ENCODE peak calls at places on chromosomes 11 and 22, in five cellular contexts. H is HEK293T, M is HepG2, L is GM12878, X is H1. J is an unnamed sample.

GRCh38 chr11:19595840-19596751 is 116.5 kb upstream of the NAV2 start:
- DNase-seq in H (no peak), M (no peak), L (no peak), X (no peak), J (no peak)

GRCh38 chr11:65842144-65842543 is 8.4 kb downstream of the SNX32 start:
- DNase-seq in H (no peak), M (no peak), L (no peak), X (no peak), J (no peak)

GRCh38 chr11:110453684-110454354 is 24.1 kb downstream of the FDX1 start:
- DNase-seq in H (no peak), M (no peak), L (no peak), X (no peak), J (no peak)

GRCh38 chr22:46373838-46374662 is 38.5 kb downstream of the TRMU start:
- DNase-seq in H (no peak), M (no peak), L (peak; percentile 48), X (no peak), J (no peak)

GRCh38 chr22:24216541-24217209 is 28.2 kb downstream of the GGT5 start:
- DNase-seq in H (no peak), M (no peak), L (peak; percentile 7), X (no peak), J (no peak)

GRCh38 chr11:19892876-19893275 is 180.2 kb downstream of the NAV2 start:
- DNase-seq in H (no peak), M (no peak), L (no peak), X (no peak), J (no peak)

GRCh38 chr11:77547863-77548551 is 41.7 kb upstream of the AQP11 start:
- DNase-seq in H (peak; percentile 62), M (peak; percentile 56), L (peak; percentile 38), X (peak; percentile 46), J (peak; percentile 77)

GRCh38 chr11:952406-953385 is 27.0 kb downstream of the AP2A2 start:
- DNase-seq in H (no peak), M (peak; percentile 99), L (no peak), X (no peak), J (no peak)

GRCh38 chr11:8056810-8057463 is 24.1 kb upstream of the TUB start:
- DNase-seq in H (no peak), M (no peak), L (no peak), X (no peak), J (no peak)

GRCh38 chr11:61000426-61000825 is 28.9 kb downstream of the CD6 start:
- DNase-seq in H (no peak), M (no peak), L (no peak), X (no peak), J (no peak)

GRCh38 chr11:115504279-115505158 is at the start of gene CADM1:
- DNase-seq in H (peak; percentile 98), M (peak; percentile 92), L (no peak), X (peak; percentile 93), J (peak; percentile 95)

GRCh38 chr22:22955866-22956535 is 68.4 kb downstream of the IGLL5 start:
- DNase-seq in H (peak; percentile 79), M (peak; percentile 59), L (no peak), X (no peak), J (peak; percentile 35)

GRCh38 chr11:107651672-107652071 is 60.2 kb downstream of the SLN start:
- DNase-seq in H (peak; percentile 17), M (no peak), L (no peak), X (no peak), J (no peak)

GRCh38 chr11:20973959-20974358 is 304.6 kb downstream of the NELL1 start:
- DNase-seq in H (no peak), M (no peak), L (no peak), X (no peak), J (no peak)

GRCh38 chr11:116986521-116987105 is 111.6 kb downstream of the SIK3 start:
- DNase-seq in H (no peak), M (peak; percentile 41), L (peak; percentile 64), X (no peak), J (no peak)

GRCh38 chr11:105918039-105918438 is 104.0 kb downstream of the MSANTD4 start:
- DNase-seq in H (no peak), M (no peak), L (no peak), X (no peak), J (no peak)

GRCh38 chr22:49229483-49230193 is 598.0 kb downstream of the BRD1 start:
- DNase-seq in H (no peak), M (no peak), L (no peak), X (no peak), J (no peak)

GRCh38 chr11:75150879-75151278 is at the start of gene SLCO2B1:
- DNase-seq in H (no peak), M (no peak), L (no peak), X (no peak), J (no peak)

GRCh38 chr11:110186867-110187266 is 93.7 kb downstream of the ZC3H12C start:
- DNase-seq in H (no peak), M (no peak), L (no peak), X (no peak), J (no peak)

GRCh38 chr11:48013269-48013901 is 33.0 kb downstream of the PTPRJ start:
- DNase-seq in H (no peak), M (peak; percentile 71), L (no peak), X (no peak), J (no peak)

GRCh38 chr22:19354201-19354600 is 62.7 kb upstream of the CLTCL1 start:
- DNase-seq in H (no peak), M (no peak), L (no peak), X (no peak), J (no peak)

GRCh38 chr11:86923993-86924766 is 31.0 kb downstream of the FZD4 start:
- DNase-seq in H (no peak), M (peak; percentile 72), L (no peak), X (peak; percentile 60), J (peak; percentile 81)

GRCh38 chr11:9669954-9670353 is 6.1 kb downstream of the SWAP70 start:
- DNase-seq in H (no peak), M (no peak), L (no peak), X (no peak), J (no peak)

GRCh38 chr11:35347921-35348331 is 71.4 kb downstream of the SLC1A2 start:
- DNase-seq in H (no peak), M (no peak), L (no peak), X (no peak), J (no peak)

GRCh38 chr11:17602105-17603001 is 55.3 kb downstream of the OTOG start:
- DNase-seq in H (no peak), M (no peak), L (no peak), X (no peak), J (no peak)

GRCh38 chr11:73257342-73258103 is 14.6 kb upstream of the P2RY6 start:
- DNase-seq in H (no peak), M (peak; percentile 39), L (no peak), X (no peak), J (peak; percentile 39)

GRCh38 chr11:111344032-111344431 is 35.0 kb downstream of the POU2AF1 start:
- DNase-seq in H (no peak), M (no peak), L (no peak), X (no peak), J (no peak)

GRCh38 chr11:107549253-107549953 is 16.1 kb downstream of the ALKBH8 start:
- DNase-seq in H (peak; percentile 33), M (peak; percentile 29), L (no peak), X (no peak), J (peak; percentile 20)

GRCh38 chr11:45607995-45608394 is 57.4 kb downstream of the CHST1 start:
- DNase-seq in H (no peak), M (no peak), L (no peak), X (no peak), J (no peak)

GRCh38 chr11:116563028-116563712 is 209.6 kb downstream of the BUD13 start:
- DNase-seq in H (no peak), M (peak; percentile 82), L (no peak), X (no peak), J (no peak)

GRCh38 chr11:34825670-34826383 is 90.4 kb downstream of the APIP start:
- DNase-seq in H (no peak), M (peak; percentile 99), L (no peak), X (no peak), J (no peak)

GRCh38 chr22:36117053-36117554 is 43.5 kb downstream of the APOL3 start:
- DNase-seq in H (no peak), M (no peak), L (no peak), X (no peak), J (no peak)

GRCh38 chr22:29109853-29110252 is 37.0 kb downstream of the KREMEN1 start:
- DNase-seq in H (no peak), M (no peak), L (no peak), X (no peak), J (no peak)
- TF ChIP-seq SUZ12 in H (no peak), M (no peak), L (no peak), X (no peak), J (no peak)

GRCh38 chr11:67349036-67349435 is 4.3 kb downstream of the POLD4 start:
- DNase-seq in H (no peak), M (no peak), L (no peak), X (no peak), J (no peak)

GRCh38 chr11:67344264-67344663 is 9.1 kb downstream of the POLD4 start:
- DNase-seq in H (peak; percentile 1), M (no peak), L (no peak), X (no peak), J (no peak)

GRCh38 chr11:67345247-67345948 is 7.9 kb downstream of the POLD4 start:
- DNase-seq in H (peak; percentile 1), M (no peak), L (peak; percentile 48), X (no peak), J (no peak)

GRCh38 chr11:67347964-67348749 is 5.2 kb downstream of the POLD4 start:
- DNase-seq in H (peak; percentile 3), M (no peak), L (no peak), X (no peak), J (no peak)

GRCh38 chr11:67345949-67346819 is 7.2 kb downstream of the POLD4 start:
- DNase-seq in H (no peak), M (peak; percentile 32), L (peak; percentile 24), X (no peak), J (no peak)
- TF ChIP-seq SUZ12 in H (no peak), M (no peak), L (no peak), X (no peak), J (no peak)

DNA sequence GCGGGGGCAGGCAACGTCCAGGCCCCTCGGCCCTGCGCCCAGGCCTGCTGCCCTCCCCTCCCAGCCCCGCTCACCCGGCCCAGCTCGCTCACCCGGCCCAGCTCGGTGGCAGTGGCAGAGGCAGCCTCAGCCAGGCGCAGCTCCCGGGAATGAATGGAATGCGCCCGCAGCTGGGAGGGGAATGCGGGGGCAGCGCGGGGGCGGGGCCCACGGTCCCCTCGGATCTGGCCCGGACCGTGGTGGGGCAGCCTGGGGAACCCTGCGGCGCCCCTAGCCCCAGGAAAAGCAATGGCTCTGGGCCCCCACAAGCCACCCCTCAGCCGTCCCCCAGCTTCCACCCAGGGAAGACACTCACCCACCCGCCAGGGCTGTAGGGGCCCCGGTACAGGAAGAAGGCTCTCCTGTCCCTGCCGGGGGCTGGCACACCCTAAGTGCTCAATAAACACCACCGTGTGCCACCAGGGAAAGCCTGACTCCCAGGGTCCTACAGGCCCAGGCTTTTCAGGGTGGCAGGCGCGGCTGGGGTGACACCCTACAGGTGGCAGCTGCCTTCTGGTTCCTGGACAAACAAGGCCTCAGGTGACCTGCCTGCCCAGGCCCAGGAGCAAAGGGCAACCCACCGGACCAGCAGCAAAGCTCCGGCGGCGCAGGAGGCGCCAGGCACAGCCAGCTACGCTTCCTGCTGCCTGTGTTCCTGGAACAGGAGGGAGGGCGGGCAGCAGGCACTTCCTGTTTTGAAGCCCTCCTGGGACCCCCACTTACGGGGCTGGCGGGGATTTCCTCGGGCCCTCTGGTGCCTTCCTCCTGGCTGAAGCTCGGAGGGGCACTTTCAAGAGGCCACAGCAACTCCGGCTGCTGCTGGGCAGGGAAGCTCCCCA is 13.8 kb downstream of the PLXNB2 start:
- DNase-seq in H (no peak), M (peak; percentile 87), L (no peak), X (no peak), J (peak; percentile 44)
- TF ChIP-seq SUZ12 in H (no peak), M (no peak), L (no peak), X (no peak), J (no peak)

GRCh38 chr11:12668166-12668565 is 6.1 kb upstream of the TEAD1 start:
- DNase-seq in H (no peak), M (no peak), L (no peak), X (no peak), J (no peak)
- TF ChIP-seq SUZ12 in H (no peak), M (no peak), L (no peak), X (no peak), J (no peak)